ENCODE peak calls at places on chromosomes 13 and 19, in six cellular contexts. J is uterus; X is EH; H is stimulated activated CD4-positive, alpha-beta T cell treated with anti-CD3 and anti-CD28 coated beads, Interleukin-2, amount 100 ng/mL, for 48 hours; G is activated naive CD4-positive, alpha-beta T cell; P is neural progenitor cell. R is an unnamed sample.

GRCh38 chr19:10808937-10809655 is 26.9 kb downstream of the TMED1 start:
- DNase-seq in J (no peak), X (peak), H (peak), G (no peak), P (no peak), R (no peak)

GRCh38 chr19:34428549-34429285 is 536 bp downstream of the UBA2 start:
- DNase-seq in J (peak), X (peak), H (peak), G (no peak), P (peak), R (peak)

GRCh38 chr13:43269037-43269476 is 245.7 kb downstream of the DNAJC15 start:
- DNase-seq in J (peak), X (peak), H (no peak), G (no peak), P (no peak), R (no peak)

GRCh38 chr19:51460164-51460992 is 2.1 kb upstream of the SIGLEC8 start:
- DNase-seq in J (no peak), X (no peak), H (no peak), G (no peak), P (peak), R (no peak)

GRCh38 chr19:29576761-29577661 is 29.1 kb upstream of the POP4 start:
- DNase-seq in J (no peak), X (peak), H (peak), G (no peak), P (no peak), R (no peak)

GRCh38 chr19:33445752-33446070 is 72.2 kb downstream of the CEBPG start:
- DNase-seq in J (peak), X (no peak), H (no peak), G (no peak), P (no peak), R (peak)

GRCh38 chr19:7947939-7948338 is 4.5 kb upstream of the TIMM44 start:
- DNase-seq in J (no peak), X (peak), H (no peak), G (no peak), P (no peak), R (no peak)

GRCh38 chr19:14033946-14034345 is 2.4 kb downstream of the IL27RA start:
- DNase-seq in J (no peak), X (no peak), H (no peak), G (no peak), P (no peak), R (no peak)

GRCh38 chr19:48403606-48404005 is 10.1 kb downstream of the GRIN2D start:
- DNase-seq in J (no peak), X (peak), H (no peak), G (no peak), P (peak), R (no peak)

GRCh38 chr19:21463449-21464105 is 41.8 kb upstream of the ZNF429 start:
- DNase-seq in J (no peak), X (no peak), H (no peak), G (no peak), P (peak), R (no peak)

R was measured in right lobe of liver.